ENCODE peak calls at places on chromosomes 4 and X, in seven cellular contexts. H is GM23248; C is CD4-positive, CD25-positive, alpha-beta regulatory T cell; Y is IMR-90; R is tibial artery; E is AG04450; Q is coronary artery. X is an unnamed sample.

GRCh38 chr4:151029537-151029936 is 14.5 kb upstream of the LRBA start:
- DNase-seq in H (no peak), C (no peak), Y (no peak), R (no peak), E (no peak), Q (no peak), X (no peak)

GRCh38 chr4:66032571-66032970 is 362.3 kb upstream of the EPHA5 start:
- DNase-seq in H (no peak), C (no peak), Y (no peak), R (no peak), E (no peak), Q (no peak), X (no peak)

GRCh38 chrX:47562615-47563243 is 1.7 kb downstream of the ARAF start:
- DNase-seq in H (peak), C (peak), Y (no peak), R (no peak), E (no peak), Q (no peak), X (peak)

GRCh38 chr4:113397114-113397701 is 347.8 kb downstream of the ANK2 start:
- DNase-seq in H (peak), C (no peak), Y (peak), R (peak), E (peak), Q (no peak), X (no peak)

GRCh38 chrX:117972681-117973080 is 143.9 kb downstream of the KLHL13 start:
- DNase-seq in H (no peak), C (no peak), Y (peak), R (no peak), E (no peak), Q (no peak), X (no peak)

GRCh38 chr4:157242871-157243270 is 22.3 kb downstream of the GRIA2 start:
- DNase-seq in H (no peak), C (no peak), Y (no peak), R (no peak), E (no peak), Q (no peak), X (no peak)

GRCh38 chrX:79400618-79401017 is 33.5 kb upstream of the ITM2A start:
- DNase-seq in H (no peak), C (peak), Y (no peak), R (no peak), E (no peak), Q (no peak), X (no peak)

GRCh38 chrX:135295238-135295943 is 13.9 kb upstream of the ETDC start:
- DNase-seq in H (no peak), C (peak), Y (peak), R (peak), E (peak), Q (no peak), X (peak)

GRCh38 chrX:139825618-139826017 is 107.2 kb downstream of the ATP11C start:
- DNase-seq in H (no peak), C (no peak), Y (no peak), R (no peak), E (no peak), Q (no peak), X (no peak)

GRCh38 chr4:77156912-77157858 is at the start of gene CCNG2:
- DNase-seq in H (peak), C (peak), Y (peak), R (peak), E (peak), Q (peak), X (peak)

GRCh38 chr4:113468165-113469022 is 293.1 kb downstream of the CAMK2D start:
- DNase-seq in H (peak), C (no peak), Y (peak), R (peak), E (peak), Q (peak), X (peak)

GRCh38 chrX:118167361-118167760 is 50.8 kb upstream of the KLHL13 start:
- DNase-seq in H (no peak), C (no peak), Y (no peak), R (no peak), E (no peak), Q (no peak), X (no peak)

GRCh38 chr4:70688795-70689231 is 481 bp downstream of the UTP3 start:
- DNase-seq in H (peak), C (no peak), Y (no peak), R (no peak), E (no peak), Q (no peak), X (no peak)

GRCh38 chr4:79050521-79050880 is 111.3 kb upstream of the PAQR3 start:
- DNase-seq in H (peak), C (no peak), Y (no peak), R (no peak), E (no peak), Q (no peak), X (peak)

GRCh38 chr4:40253906-40254305 is 57.1 kb downstream of the RHOH start:
- DNase-seq in H (no peak), C (no peak), Y (no peak), R (no peak), E (no peak), Q (no peak), X (no peak)
- H3K27ac ChIP-seq in H (no peak), C (peak), Y (no peak), R (no peak), E (no peak), Q (no peak), X (no peak)

DNA sequence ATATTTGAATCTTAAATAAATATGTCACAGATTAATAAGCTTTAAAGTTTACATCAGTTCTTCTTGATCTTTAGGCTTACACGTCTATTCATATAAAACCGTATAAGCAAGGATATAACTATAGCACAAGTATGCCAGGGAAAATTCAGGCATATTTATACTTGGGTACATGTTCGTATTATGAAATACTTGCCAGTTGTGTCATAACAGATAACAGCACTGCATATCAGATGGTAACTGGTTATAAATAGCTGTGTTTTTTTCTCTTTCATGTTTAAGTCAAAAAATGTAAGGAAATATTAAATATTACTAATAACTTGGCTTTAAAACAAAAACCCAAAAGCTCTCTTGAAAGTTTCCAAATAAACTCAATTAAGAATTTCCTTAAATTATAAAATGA is 17.5 kb downstream of the BRWD3 start:
- DNase-seq in H (no peak), C (no peak), Y (peak), R (no peak), E (no peak), Q (no peak), X (no peak)
- H3K4me3 ChIP-seq in H (no peak), C (no peak), Y (no peak), R (no peak), E (no peak), Q (no peak), X (no peak)

GRCh38 chr4:184473515-184474260 is 662 bp downstream of the IRF2 start:
- DNase-seq in H (peak), C (peak), Y (peak), R (no peak), E (no peak), Q (no peak), X (peak)

GRCh38 chr4:184472540-184473264 is 1.6 kb downstream of the IRF2 start:
- DNase-seq in H (peak), C (peak), Y (peak), R (peak), E (no peak), Q (peak), X (peak)

GRCh38 chr4:184473265-184473514 is 1.2 kb downstream of the IRF2 start:
- DNase-seq in H (no peak), C (no peak), Y (no peak), R (no peak), E (no peak), Q (no peak), X (peak)

GRCh38 chr4:184471872-184472539 is 2.3 kb downstream of the IRF2 start:
- DNase-seq in H (peak), C (peak), Y (peak), R (no peak), E (no peak), Q (no peak), X (no peak)

DNA sequence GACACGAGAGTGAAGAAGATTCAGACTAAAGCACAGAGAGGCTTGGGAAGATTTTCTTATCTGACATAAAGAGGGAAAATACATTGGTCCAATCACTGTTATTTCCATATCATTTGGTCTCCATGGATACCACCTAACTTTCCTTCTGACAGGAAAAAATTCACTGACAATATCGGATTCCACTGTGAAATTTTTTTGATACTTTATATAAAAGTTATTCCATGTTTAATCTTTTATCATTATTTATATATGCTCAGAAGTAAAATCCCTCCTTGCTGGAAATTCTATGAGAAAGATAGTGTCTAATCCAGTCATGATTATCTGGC is 3.6 kb downstream of the IRF2 start:
- DNase-seq in H (no peak), C (no peak), Y (no peak), R (no peak), E (no peak), Q (no peak), X (no peak)
- H3K27ac ChIP-seq in H (no peak), C (peak), Y (no peak), R (no peak), E (no peak), Q (no peak), X (no peak)

GRCh38 chr4:124641715-124642380 is 70.7 kb downstream of the ANKRD50 start:
- DNase-seq in H (peak), C (no peak), Y (peak), R (no peak), E (peak), Q (no peak), X (peak)

GRCh38 chr4:124636793-124637192 is 75.7 kb downstream of the ANKRD50 start:
- DNase-seq in H (no peak), C (no peak), Y (no peak), R (no peak), E (no peak), Q (no peak), X (no peak)

GRCh38 chr4:124635331-124635730 is 77.2 kb downstream of the ANKRD50 start:
- DNase-seq in H (no peak), C (no peak), Y (no peak), R (no peak), E (no peak), Q (no peak), X (no peak)

GRCh38 chr4:124642846-124643245 is 69.7 kb downstream of the ANKRD50 start:
- DNase-seq in H (no peak), C (no peak), Y (no peak), R (no peak), E (no peak), Q (no peak), X (no peak)

GRCh38 chr4:124640037-124640730 is 72.3 kb downstream of the ANKRD50 start:
- DNase-seq in H (peak), C (no peak), Y (peak), R (no peak), E (peak), Q (no peak), X (no peak)
- H3K4me3 ChIP-seq in H (no peak), C (no peak), Y (no peak), R (no peak), E (no peak), Q (no peak), X (no peak)

DNA sequence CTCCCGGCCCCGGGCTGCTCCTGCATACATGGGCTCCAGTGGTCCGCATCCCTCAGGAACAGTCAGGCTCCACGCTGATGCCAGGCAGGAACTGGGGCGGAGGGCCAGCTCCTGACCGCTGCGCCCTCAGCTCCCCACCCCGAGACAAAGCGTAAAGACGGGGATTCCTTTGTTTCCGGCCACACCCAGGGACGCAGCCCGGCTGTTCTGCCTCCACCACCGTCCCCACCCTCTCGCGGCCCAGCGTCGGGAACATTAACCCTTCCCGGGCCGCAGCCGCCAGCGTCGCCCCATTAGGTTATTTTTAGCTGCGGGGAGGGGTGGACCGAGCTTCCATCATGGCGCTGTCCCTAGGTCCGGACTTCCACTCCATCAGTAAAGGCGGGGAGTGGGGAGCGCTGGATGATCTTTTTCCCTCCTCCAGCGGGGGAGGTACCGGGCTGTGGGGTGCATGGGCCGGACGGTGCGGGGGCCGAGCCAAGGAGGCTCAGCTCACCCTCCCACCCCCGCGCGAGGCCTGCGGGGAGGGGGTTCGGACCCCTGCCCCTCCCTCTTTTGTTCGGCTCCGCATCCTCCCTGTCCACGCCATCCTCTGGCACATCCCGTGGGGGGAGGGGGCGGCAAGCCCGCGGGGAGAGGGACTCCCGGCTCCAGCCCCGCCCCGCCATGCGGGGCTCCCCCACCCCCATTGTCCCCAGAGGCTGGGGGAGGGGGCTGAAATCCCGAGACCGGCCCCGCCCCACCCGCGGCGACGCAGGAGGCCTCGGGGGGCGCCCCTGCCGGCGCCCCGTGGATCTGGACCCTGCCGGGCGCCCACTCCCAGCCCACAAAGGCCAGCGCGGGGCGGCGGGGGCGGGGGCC is 5.3 kb downstream of the CRMP1 start:
- DNase-seq in H (no peak), C (no peak), Y (no peak), R (no peak), E (no peak), Q (no peak), X (no peak)
- H3K27ac ChIP-seq in H (no peak), C (no peak), Y (no peak), R (no peak), E (no peak), Q (no peak), X (no peak)

DNA sequence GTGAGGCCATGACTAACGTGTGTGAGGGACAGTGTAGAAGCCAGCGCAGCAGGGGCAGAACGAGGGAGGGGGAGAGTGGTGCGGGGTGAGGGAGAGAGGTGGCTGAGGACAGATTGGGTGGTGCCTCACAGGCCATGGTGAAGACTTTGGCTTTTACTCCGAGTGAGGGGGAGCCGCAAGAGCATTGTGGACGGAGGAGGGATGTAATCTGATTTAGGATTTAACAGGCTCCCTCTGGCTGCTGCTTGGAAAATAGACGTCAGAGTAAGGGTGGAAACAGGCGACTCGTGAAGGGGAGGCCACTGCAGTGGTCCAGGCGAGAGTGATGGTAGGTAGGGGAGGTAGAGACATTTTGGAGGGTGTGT is 13.0 kb downstream of the PPP1R3F start:
- DNase-seq in H (peak), C (peak), Y (peak), R (no peak), E (no peak), Q (no peak), X (no peak)
- H3K4me3 ChIP-seq in H (no peak), C (peak), Y (no peak), R (no peak), E (no peak), Q (no peak), X (no peak)

GRCh38 chrX:108456971-108457477 is 17.4 kb downstream of the COL4A5 start:
- DNase-seq in H (no peak), C (no peak), Y (no peak), R (no peak), E (no peak), Q (no peak), X (no peak)

DNA sequence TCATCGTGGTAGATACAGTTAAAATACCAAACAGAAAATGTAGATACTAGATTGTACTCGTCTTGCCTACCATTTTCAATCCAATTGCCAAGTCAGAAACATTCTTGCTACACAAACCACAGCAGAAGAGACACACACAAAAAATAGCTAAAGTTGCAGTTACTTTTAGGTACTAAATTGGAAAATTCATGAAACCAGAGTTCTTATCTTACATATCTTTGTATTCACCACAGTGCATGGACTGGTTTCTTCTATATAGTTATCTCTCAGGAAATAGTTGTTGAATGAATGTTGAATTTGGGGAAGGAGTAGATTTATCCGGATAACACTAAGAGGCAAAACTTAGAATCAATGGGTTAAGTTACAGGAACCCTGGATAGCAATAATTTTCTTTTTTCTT is 14.2 kb downstream of the COL4A5 start:
- DNase-seq in H (no peak), C (no peak), Y (no peak), R (no peak), E (no peak), Q (no peak), X (no peak)
- H3K27ac ChIP-seq in H (no peak), C (no peak), Y (no peak), R (no peak), E (no peak), Q (no peak), X (no peak)

GRCh38 chr4:108172780-108173598 is 4.3 kb upstream of the LEF1 start:
- DNase-seq in H (peak), C (peak), Y (no peak), R (no peak), E (no peak), Q (no peak), X (peak)

GRCh38 chr4:108173599-108174057 is 4.9 kb upstream of the LEF1 start:
- DNase-seq in H (no peak), C (no peak), Y (no peak), R (no peak), E (no peak), Q (no peak), X (no peak)

GRCh38 chr4:108171541-108172230 is 3.0 kb upstream of the LEF1 start:
- DNase-seq in H (no peak), C (peak), Y (no peak), R (no peak), E (no peak), Q (no peak), X (no peak)

GRCh38 chr4:108170729-108171540 is 2.2 kb upstream of the LEF1 start:
- DNase-seq in H (no peak), C (no peak), Y (no peak), R (no peak), E (no peak), Q (no peak), X (no peak)

GRCh38 chr4:108172231-108172779 is 3.6 kb upstream of the LEF1 start:
- DNase-seq in H (peak), C (peak), Y (no peak), R (no peak), E (no peak), Q (no peak), X (no peak)
- H3K4me3 ChIP-seq in H (no peak), C (peak), Y (no peak), R (peak), E (no peak), Q (peak), X (peak)

DNA sequence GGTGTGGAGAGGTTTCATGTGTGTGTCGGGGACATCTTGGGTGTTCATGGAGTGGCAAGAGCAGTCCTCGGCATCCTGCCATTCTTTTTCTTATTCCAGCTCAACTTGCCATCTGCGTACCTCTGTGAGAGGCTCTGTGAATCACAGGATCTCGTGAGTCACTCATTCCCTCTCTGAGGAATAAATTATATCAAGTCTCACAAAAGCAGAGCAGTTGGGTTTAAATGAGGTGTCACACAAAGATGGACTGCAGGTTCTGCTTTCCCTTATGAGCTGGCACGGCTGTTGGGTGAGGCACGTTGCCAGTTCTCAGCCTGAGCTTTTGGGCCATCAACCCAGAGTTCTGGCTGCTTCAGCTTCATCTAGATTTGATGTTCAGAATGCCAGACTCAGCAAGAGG is 6.8 kb upstream of the OCIAD2 start:
- DNase-seq in H (peak), C (no peak), Y (peak), R (no peak), E (peak), Q (no peak), X (no peak)
- H3K27ac ChIP-seq in H (peak), C (no peak), Y (no peak), R (no peak), E (peak), Q (no peak), X (no peak)

X was measured in aorta.